ENCODE peak calls at places on chromosomes 5 and 9, in ten cellular contexts. U is endothelial cell of umbilical vein, Z is stomach, R is uterus, G is transverse colon, Y is suprapubic skin, P is right lobe of liver, I is gastrocnemius medialis, S is testis, N is body of pancreas. X is an unnamed sample.

GRCh38 chr9:129834489-129835127 is 467 bp downstream of the C9orf78 start:
- DNase-seq in I (no peak), U (no peak), N (no peak), R (no peak), G (peak), Y (no peak), P (no peak), Z (no peak), S (no peak), X (no peak)

GRCh38 chr5:95446009-95446408 is 54.8 kb downstream of the FAM81B start:
- DNase-seq in N (no peak), R (no peak), Y (no peak), U (no peak), I (no peak), S (no peak), G (no peak), Z (no peak), P (no peak), X (no peak)

GRCh38 chr5:55219770-55220169 is 7.3 kb downstream of the MCIDAS start:
- DNase-seq in N (no peak), I (no peak), U (no peak), S (no peak), R (no peak), P (no peak), Y (no peak), G (no peak), Z (no peak), X (no peak)

GRCh38 chr5:69512740-69513260 is 20.2 kb downstream of the OCLN start:
- DNase-seq in U (peak), I (no peak), R (no peak), Z (no peak), Y (no peak), G (no peak), N (no peak), S (no peak), P (no peak), X (no peak)

GRCh38 chr9:110033869-110034268 is 174.1 kb downstream of the C9orf152 start:
- DNase-seq in N (no peak), R (no peak), P (no peak), U (no peak), Y (no peak), I (no peak), Z (no peak), S (no peak), G (no peak), X (no peak)

GRCh38 chr5:133552925-133553525 is 59.3 kb downstream of the FSTL4 start:
- DNase-seq in I (no peak), R (no peak), P (peak), G (peak), Y (no peak), S (peak), N (peak), Z (peak), U (peak), X (peak)

GRCh38 chr5:82564963-82565362 is 286.8 kb upstream of the RPS23 start:
- DNase-seq in U (no peak), R (no peak), P (no peak), N (no peak), S (no peak), G (no peak), I (no peak), Z (no peak), Y (no peak), X (no peak)

GRCh38 chr5:135222171-135222681 is 176.8 kb downstream of the MACROH2A1 start:
- DNase-seq in N (peak), U (no peak), Y (peak), S (no peak), P (no peak), Z (peak), G (peak), R (peak), I (peak), X (peak)

GRCh38 chr5:94746731-94747124 is 128.3 kb downstream of the SLF1 start:
- DNase-seq in R (no peak), Z (no peak), G (no peak), I (no peak), P (no peak), S (no peak), Y (no peak), U (peak), N (no peak), X (no peak)

GRCh38 chr9:137680445-137681358 is 61.9 kb downstream of the EHMT1 start:
- DNase-seq in P (no peak), U (no peak), Y (no peak), I (no peak), G (no peak), R (no peak), N (no peak), S (peak), Z (no peak), X (no peak)

GRCh38 chr9:92607773-92608172 is 62.2 kb downstream of the IPPK start:
- DNase-seq in N (peak), U (peak), Z (no peak), P (no peak), I (no peak), R (no peak), G (no peak), Y (no peak), S (no peak), X (no peak)

GRCh38 chr9:5364294-5364990 is 24.8 kb upstream of the RLN1 start:
- DNase-seq in Z (no peak), R (no peak), Y (no peak), U (peak), S (no peak), P (no peak), I (no peak), N (no peak), G (no peak), X (no peak)

GRCh38 chr5:157549283-157549629 is 26.3 kb downstream of the ADAM19 start:
- DNase-seq in N (no peak), Y (no peak), P (no peak), R (no peak), U (no peak), S (no peak), G (no peak), I (no peak), Z (no peak), X (no peak)

GRCh38 chr5:34598177-34598794 is 57.8 kb upstream of the RAI14 start:
- DNase-seq in I (no peak), P (no peak), G (no peak), Y (no peak), Z (no peak), N (no peak), S (no peak), R (peak), U (peak), X (peak)

GRCh38 chr5:147190236-147190815 is 44.5 kb upstream of the STK32A start:
- DNase-seq in I (no peak), N (peak), Z (no peak), G (no peak), R (no peak), S (no peak), U (no peak), P (no peak), Y (no peak), X (no peak)

GRCh38 chr5:137466888-137467287 is 32.2 kb downstream of the SPOCK1 start:
- DNase-seq in U (no peak), P (no peak), I (no peak), R (no peak), Z (no peak), S (peak), Y (no peak), N (no peak), G (no peak), X (peak)

GRCh38 chr9:114893622-114894021 is 36.8 kb downstream of the TNFSF8 start:
- DNase-seq in G (no peak), R (no peak), I (no peak), S (no peak), Y (no peak), Z (no peak), U (peak), N (no peak), P (no peak), X (no peak)

GRCh38 chr9:101791938-101792337 is 53.5 kb upstream of the GRIN3A start:
- DNase-seq in S (peak), Y (no peak), Z (no peak), N (peak), R (no peak), P (no peak), U (no peak), I (no peak), G (peak), X (peak)

GRCh38 chr9:78973906-78974305 is 597.9 kb upstream of the TLE4 start:
- DNase-seq in I (no peak), P (no peak), S (no peak), G (no peak), Z (no peak), Y (no peak), R (no peak), U (no peak), N (no peak), X (no peak)

GRCh38 chr5:123785160-123786001 is 273.4 kb downstream of the CSNK1G3 start:
- DNase-seq in G (peak), R (no peak), N (peak), Y (no peak), U (peak), P (no peak), I (peak), S (no peak), Z (no peak), X (no peak)

GRCh38 chr9:14136047-14136446 is 177.9 kb downstream of the NFIB start:
- DNase-seq in R (no peak), I (no peak), S (no peak), Y (no peak), G (no peak), N (no peak), U (no peak), P (no peak), Z (no peak), X (no peak)

GRCh38 chr9:114157516-114158176 is 2.3 kb downstream of the COL27A1 start:
- DNase-seq in R (no peak), G (no peak), Y (no peak), S (no peak), I (no peak), Z (no peak), U (peak), N (no peak), P (no peak), X (no peak)

GRCh38 chr9:21750021-21750735 is 52.3 kb upstream of the MTAP start:
- DNase-seq in Y (no peak), P (no peak), I (no peak), U (peak), R (no peak), Z (no peak), N (no peak), S (no peak), G (no peak), X (no peak)

GRCh38 chr5:179298181-179298993 is 46.9 kb downstream of the ADAMTS2 start:
- DNase-seq in Z (no peak), S (no peak), N (no peak), I (no peak), P (no peak), U (no peak), R (peak), G (no peak), Y (peak), X (no peak)

GRCh38 chr9:116594552-116594951 is 92.6 kb upstream of the TRIM32 start:
- DNase-seq in Z (no peak), Y (no peak), I (peak), U (peak), N (no peak), R (peak), G (no peak), P (no peak), S (no peak), X (peak)

GRCh38 chr5:91651704-91652103 is 268.6 kb upstream of the ARRDC3 start:
- DNase-seq in Y (no peak), U (no peak), N (no peak), R (no peak), S (no peak), I (no peak), Z (no peak), P (peak), G (no peak), X (no peak)

GRCh38 chr5:159463590-159464321 is 133.5 kb upstream of the IL12B start:
- DNase-seq in G (no peak), U (no peak), Y (no peak), I (no peak), R (no peak), S (no peak), P (no peak), N (no peak), Z (no peak), X (no peak)

GRCh38 chr5:147539053-147539452 is 29.2 kb upstream of the DPYSL3 start:
- DNase-seq in G (no peak), Z (no peak), P (no peak), S (no peak), Y (no peak), N (no peak), I (no peak), R (no peak), U (peak), X (no peak)

GRCh38 chr5:129511291-129511690 is 51.2 kb downstream of the ADAMTS19 start:
- DNase-seq in P (no peak), I (no peak), N (no peak), U (no peak), S (no peak), Y (no peak), R (no peak), G (no peak), Z (no peak), X (no peak)

DNA sequence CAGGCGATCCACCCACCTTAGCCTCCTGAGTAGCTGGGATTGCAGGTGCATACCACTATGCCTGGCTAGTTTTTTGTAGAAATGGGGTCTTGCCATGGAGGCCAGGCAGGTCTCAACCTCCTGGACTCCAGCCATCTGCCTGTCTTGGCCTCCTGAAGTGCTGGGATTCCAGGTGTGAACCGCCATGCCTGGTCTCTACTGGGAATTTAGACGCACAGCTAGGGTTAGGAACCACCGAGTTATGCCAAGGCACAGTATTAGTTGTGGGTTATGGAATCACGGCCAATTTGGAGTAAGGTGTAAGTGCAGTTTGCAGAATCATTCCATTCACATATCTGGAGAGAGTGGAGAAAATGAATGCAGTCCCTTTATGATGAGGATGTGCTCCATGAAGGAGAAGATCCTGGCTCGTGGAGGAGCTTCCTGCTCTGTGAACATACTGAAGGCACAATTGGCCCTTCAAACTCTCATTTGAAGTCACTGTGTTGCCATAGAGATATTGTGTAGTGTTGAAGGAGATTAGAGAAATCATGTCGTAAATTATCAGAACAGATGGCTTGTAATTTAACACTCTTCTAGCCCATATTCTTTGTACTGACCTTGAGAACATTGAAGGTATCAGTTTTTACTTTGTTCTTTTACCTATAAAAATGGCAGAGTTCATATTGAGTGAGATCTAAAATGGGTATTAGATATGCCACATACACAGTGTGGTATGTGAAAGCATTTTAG is 18.8 kb downstream of the TRIO start:
- DNase-seq in S (no peak), P (no peak), U (no peak), Y (no peak), G (no peak), R (no peak), Z (no peak), I (no peak), N (no peak), X (no peak)
- H3K27ac ChIP-seq in S (no peak), P (no peak), U (no peak), Y (no peak), G (no peak), R (no peak), Z (no peak), I (no peak), N (no peak), X (no peak)

DNA sequence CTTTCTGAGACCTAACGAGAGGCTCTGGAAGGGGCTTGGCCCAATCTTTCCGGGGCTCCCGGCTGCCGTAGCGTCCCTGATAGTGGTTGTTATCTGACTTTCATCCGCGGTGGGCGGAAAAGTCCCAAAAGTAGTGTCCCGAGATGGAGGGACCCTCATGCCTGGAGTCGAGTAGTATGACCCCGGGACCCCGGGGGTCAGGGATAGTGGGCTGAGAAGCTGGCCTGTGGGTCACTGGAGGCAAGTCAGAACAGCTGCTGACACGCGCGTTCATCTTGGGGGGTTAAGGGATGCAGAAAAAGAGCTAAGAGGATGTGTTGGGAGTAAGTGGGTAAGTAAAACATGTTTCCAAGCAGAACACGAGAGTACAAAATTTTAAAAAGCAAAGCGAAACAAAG is 123.4 kb downstream of the TMEM161B start:
- DNase-seq in N (no peak), Z (no peak), Y (peak), I (no peak), S (no peak), R (peak), P (peak), G (no peak), U (no peak), X (no peak)
- H3K4me3 ChIP-seq in N (no peak), Z (peak), Y (peak), I (peak), S (no peak), R (no peak), P (no peak), G (peak), U (no peak), X (no peak)

GRCh38 chr9:35748858-35749514 is at the start of the genes GBA2 and RGP1:
- DNase-seq in I (peak), S (peak), Z (peak), G (peak), Y (peak), R (peak), U (peak), N (peak), P (peak), X (peak)
- TF ChIP-seq POLR2A in I (peak), S (no peak), Z (no peak), G (peak), Y (no peak), R (peak), U (peak), N (peak), P (peak), X (peak)

GRCh38 chr9:86947146-86948081 is at the start of gene GAS1:
- DNase-seq in R (peak), I (peak), Y (peak), Z (peak), U (peak), N (peak), G (peak), P (peak), S (peak), X (peak)
- H3K27ac ChIP-seq in R (peak), I (peak), Y (peak), Z (peak), U (no peak), N (peak), G (peak), P (peak), S (peak), X (no peak)

GRCh38 chr9:122125891-122126331 is 32.8 kb upstream of the TTLL11 start:
- DNase-seq in P (no peak), Z (no peak), U (peak), N (no peak), Y (no peak), R (no peak), G (no peak), I (no peak), S (no peak), X (no peak)
- H3K4me3 ChIP-seq in P (no peak), Z (peak), U (no peak), N (no peak), Y (no peak), R (no peak), G (peak), I (no peak), S (peak), X (no peak)

GRCh38 chr9:121369595-121370265 is at the start of gene STOM:
- DNase-seq in S (peak), N (peak), U (peak), R (peak), Z (peak), P (peak), I (peak), Y (peak), G (peak), X (peak)

GRCh38 chr9:121371495-121371911 is 1.5 kb upstream of the STOM start:
- DNase-seq in N (no peak), G (no peak), Y (no peak), R (no peak), S (no peak), Z (no peak), I (no peak), U (no peak), P (no peak), X (no peak)

GRCh38 chr9:121372239-121372562 is 2.2 kb upstream of the STOM start:
- DNase-seq in I (no peak), R (no peak), P (no peak), U (no peak), G (no peak), Y (no peak), S (no peak), N (no peak), Z (no peak), X (no peak)

GRCh38 chr9:121373401-121373769 is 3.3 kb upstream of the STOM start:
- DNase-seq in Y (no peak), Z (no peak), G (no peak), I (no peak), S (no peak), P (no peak), N (no peak), U (no peak), R (no peak), X (no peak)

GRCh38 chr9:121372563-121373400 is 2.7 kb upstream of the STOM start:
- DNase-seq in N (no peak), Y (no peak), S (peak), I (peak), G (no peak), Z (peak), P (no peak), R (peak), U (no peak), X (no peak)
- TF ChIP-seq POLR2A in N (no peak), Y (no peak), S (no peak), I (no peak), G (no peak), Z (no peak), P (peak), R (no peak), U (no peak), X (no peak)

GRCh38 chr9:134597957-134598883 is 43.4 kb upstream of the COL5A1 start:
- DNase-seq in Y (peak), G (no peak), U (no peak), N (no peak), R (no peak), I (no peak), Z (no peak), S (peak), P (peak), X (peak)
- H3K27ac ChIP-seq in Y (no peak), G (no peak), U (no peak), N (no peak), R (no peak), I (no peak), Z (no peak), S (no peak), P (no peak), X (no peak)

GRCh38 chr5:1293416-1293996 is 1.4 kb downstream of the TERT start:
- DNase-seq in G (no peak), S (no peak), N (no peak), Z (no peak), I (no peak), Y (peak), U (no peak), P (no peak), R (no peak), X (no peak)
- H3K4me3 ChIP-seq in G (no peak), S (no peak), N (no peak), Z (no peak), I (no peak), Y (no peak), U (no peak), P (no peak), R (no peak), X (no peak)

DNA sequence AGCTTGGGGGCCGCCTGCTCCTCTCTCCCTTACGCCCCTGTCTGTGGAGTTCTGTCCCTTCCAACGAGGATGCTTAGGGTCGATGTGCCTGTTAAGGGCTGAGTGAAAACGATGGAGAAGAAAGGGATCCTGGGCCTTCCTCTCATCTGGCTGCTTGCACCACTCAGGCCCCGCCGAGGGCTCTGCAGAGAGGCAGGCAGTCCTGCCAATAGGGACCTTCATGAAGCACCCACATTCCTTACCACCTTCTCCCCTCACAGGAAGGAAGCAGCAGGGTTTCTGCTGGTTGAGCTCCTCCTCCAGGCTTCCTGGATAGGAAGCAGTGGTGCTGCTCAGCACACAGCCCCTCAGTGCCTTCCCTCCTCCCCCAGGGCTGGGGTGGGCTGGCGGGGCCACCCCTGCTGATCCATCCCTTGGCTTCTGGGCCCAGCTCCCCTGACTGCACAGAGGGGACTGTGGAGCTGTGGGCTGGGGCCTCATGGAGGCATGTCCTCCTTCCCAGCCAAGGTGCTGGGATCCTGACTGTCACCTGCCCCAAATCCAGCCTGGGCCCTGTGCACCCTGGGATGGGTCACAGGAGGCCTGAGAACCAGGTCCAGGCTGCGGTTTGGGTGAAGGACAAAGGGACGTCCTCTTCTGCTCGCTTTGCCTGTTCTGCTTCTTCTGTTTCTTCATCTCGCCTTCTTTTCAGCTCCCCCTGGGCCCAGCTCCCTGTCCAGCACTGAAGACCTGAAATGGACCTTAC is 50.5 kb downstream of the AHRR start:
- DNase-seq in P (peak), G (peak), I (no peak), Z (peak), R (no peak), U (no peak), N (no peak), S (peak), Y (no peak), X (no peak)
- TF ChIP-seq POLR2A in P (no peak), G (no peak), I (no peak), Z (no peak), R (no peak), U (no peak), N (no peak), S (no peak), Y (no peak), X (no peak)

X was measured in adrenal gland.